ENCODE peak calls at places on chromosomes 4 and X, in four cellular contexts. One of them, this sample, is unnamed.
A peak's percentile ranks its signal among the peaks of the same experiment; 100 is the strongest.

GRCh38 chr4:181661090-181661489 is 582.1 kb upstream of the TENM3 start:
- DNase-seq in Right ventricle myocardium superior: no peak
- DNase-seq in aorta: no peak
- DNase-seq in CD8-positive, alpha-beta memory T cell: no peak
- DNase-seq in this sample: no peak

GRCh38 chr4:1898007-1898406 is 26.8 kb downstream of the NSD2 start:
- DNase-seq in Right ventricle myocardium superior: no peak
- DNase-seq in aorta: no peak
- DNase-seq in CD8-positive, alpha-beta memory T cell: no peak
- DNase-seq in this sample: no peak

GRCh38 chrX:85037114-85037513 is 33.4 kb downstream of the APOOL start:
- DNase-seq in Right ventricle myocardium superior: no peak
- DNase-seq in aorta: no peak
- DNase-seq in CD8-positive, alpha-beta memory T cell: no peak
- DNase-seq in this sample: no peak

GRCh38 chr4:89640620-89641366 is 196.2 kb downstream of the SNCA start:
- DNase-seq in Right ventricle myocardium superior: peak; percentile 58
- DNase-seq in CD8-positive, alpha-beta memory T cell: no peak
- DNase-seq in aorta: no peak
- DNase-seq in this sample: no peak

GRCh38 chrX:101219840-101220191 is 230 bp downstream of the DRP2 start:
- DNase-seq in Right ventricle myocardium superior: no peak
- DNase-seq in CD8-positive, alpha-beta memory T cell: no peak
- DNase-seq in aorta: no peak
- DNase-seq in this sample: no peak

GRCh38 chrX:68498508-68499379 is at the start of gene YIPF6:
- DNase-seq in CD8-positive, alpha-beta memory T cell: peak; percentile 56
- DNase-seq in Right ventricle myocardium superior: peak; percentile 88
- DNase-seq in aorta: peak; percentile 91
- DNase-seq in this sample: peak; percentile 43

GRCh38 chr4:54556587-54556986 is 101.2 kb upstream of the KIT start:
- DNase-seq in CD8-positive, alpha-beta memory T cell: no peak
- DNase-seq in aorta: no peak
- DNase-seq in Right ventricle myocardium superior: no peak
- DNase-seq in this sample: no peak

GRCh38 chrX:135629342-135629741 is 84.1 kb upstream of the CT45A1 start:
- DNase-seq in aorta: no peak
- DNase-seq in CD8-positive, alpha-beta memory T cell: no peak
- DNase-seq in Right ventricle myocardium superior: no peak
- DNase-seq in this sample: no peak

GRCh38 chrX:12954981-12955380 is 19.9 kb upstream of the TMSB4X start:
- DNase-seq in aorta: no peak
- DNase-seq in CD8-positive, alpha-beta memory T cell: no peak
- DNase-seq in Right ventricle myocardium superior: no peak
- DNase-seq in this sample: no peak

This sample was measured in SW 1271.